ENCODE peak calls at places on chromosomes 2 and 18, in eight cellular contexts. One of them, this sample, is unnamed.
A peak's percentile ranks its signal among the peaks of the same experiment; 100 is the strongest.

GRCh38 chr2:42810971-42811865 is 18.8 kb upstream of the HAAO start:
- DNase-seq in tibial artery: peak; percentile 74
- DNase-seq in CD4-positive, alpha-beta memory T cell: peak; percentile 62
- DNase-seq in PC-9: no peak
- DNase-seq in mammary epithelial cell: no peak
- DNase-seq in fibroblast of lung: peak; percentile 59
- DNase-seq in AG04450: no peak
- DNase-seq in brain microvascular endothelial cell: peak; percentile 15
- DNase-seq in this sample: peak; percentile 60

GRCh38 chr2:119794237-119794636 is 34.5 kb downstream of the PTPN4 start:
- DNase-seq in brain microvascular endothelial cell: no peak
- DNase-seq in CD4-positive, alpha-beta memory T cell: no peak
- DNase-seq in fibroblast of lung: no peak
- DNase-seq in PC-9: no peak
- DNase-seq in tibial artery: no peak
- DNase-seq in AG04450: no peak
- DNase-seq in mammary epithelial cell: no peak
- DNase-seq in this sample: no peak

GRCh38 chr2:137999273-137999672 is 35.0 kb downstream of the HNMT start:
- DNase-seq in CD4-positive, alpha-beta memory T cell: no peak
- DNase-seq in mammary epithelial cell: no peak
- DNase-seq in tibial artery: no peak
- DNase-seq in fibroblast of lung: no peak
- DNase-seq in PC-9: no peak
- DNase-seq in AG04450: no peak
- DNase-seq in brain microvascular endothelial cell: no peak
- DNase-seq in this sample: no peak

GRCh38 chr2:145431181-145431951 is 911.4 kb upstream of the ZEB2 start:
- DNase-seq in CD4-positive, alpha-beta memory T cell: no peak
- DNase-seq in mammary epithelial cell: no peak
- DNase-seq in brain microvascular endothelial cell: no peak
- DNase-seq in AG04450: no peak
- DNase-seq in tibial artery: no peak
- DNase-seq in PC-9: peak; percentile 43
- DNase-seq in fibroblast of lung: no peak
- DNase-seq in this sample: peak; percentile 64

GRCh38 chr18:58228762-58229161 is 184.7 kb downstream of the NEDD4L start:
- DNase-seq in brain microvascular endothelial cell: no peak
- DNase-seq in AG04450: no peak
- DNase-seq in fibroblast of lung: no peak
- DNase-seq in mammary epithelial cell: no peak
- DNase-seq in CD4-positive, alpha-beta memory T cell: no peak
- DNase-seq in tibial artery: no peak
- DNase-seq in PC-9: no peak
- DNase-seq in this sample: no peak

GRCh38 chr18:22848618-22849017 is 84.5 kb upstream of the RBBP8 start:
- DNase-seq in AG04450: no peak
- DNase-seq in fibroblast of lung: peak; percentile 90
- DNase-seq in mammary epithelial cell: peak; percentile 83
- DNase-seq in tibial artery: no peak
- DNase-seq in brain microvascular endothelial cell: peak; percentile 23
- DNase-seq in CD4-positive, alpha-beta memory T cell: no peak
- DNase-seq in PC-9: peak; percentile 70
- DNase-seq in this sample: no peak

GRCh38 chr2:5560981-5561380 is 131.2 kb upstream of the SOX11 start:
- DNase-seq in brain microvascular endothelial cell: peak; percentile 88
- DNase-seq in tibial artery: peak; percentile 59
- DNase-seq in AG04450: peak; percentile 55
- DNase-seq in PC-9: no peak
- DNase-seq in fibroblast of lung: peak; percentile 96
- DNase-seq in mammary epithelial cell: no peak
- DNase-seq in CD4-positive, alpha-beta memory T cell: no peak
- DNase-seq in this sample: no peak

GRCh38 chr18:50341443-50341842 is 33.4 kb upstream of the SKA1 start:
- DNase-seq in AG04450: no peak
- DNase-seq in mammary epithelial cell: no peak
- DNase-seq in PC-9: no peak
- DNase-seq in CD4-positive, alpha-beta memory T cell: no peak
- DNase-seq in fibroblast of lung: no peak
- DNase-seq in tibial artery: no peak
- DNase-seq in brain microvascular endothelial cell: no peak
- DNase-seq in this sample: no peak

GRCh38 chr2:61162721-61163120 is 733 bp downstream of the C2orf74 start:
- DNase-seq in brain microvascular endothelial cell: no peak
- DNase-seq in tibial artery: no peak
- DNase-seq in PC-9: no peak
- DNase-seq in fibroblast of lung: no peak
- DNase-seq in AG04450: no peak
- DNase-seq in mammary epithelial cell: no peak
- DNase-seq in CD4-positive, alpha-beta memory T cell: no peak
- DNase-seq in this sample: no peak

GRCh38 chr2:61157371-61158003 is 4.5 kb upstream of the C2orf74 start:
- DNase-seq in tibial artery: no peak
- DNase-seq in fibroblast of lung: no peak
- DNase-seq in PC-9: no peak
- DNase-seq in brain microvascular endothelial cell: no peak
- DNase-seq in CD4-positive, alpha-beta memory T cell: no peak
- DNase-seq in AG04450: no peak
- DNase-seq in mammary epithelial cell: no peak
- DNase-seq in this sample: peak; percentile 83

GRCh38 chr2:61161888-61162287 is at the start of gene C2orf74:
- DNase-seq in CD4-positive, alpha-beta memory T cell: no peak
- DNase-seq in fibroblast of lung: no peak
- DNase-seq in mammary epithelial cell: no peak
- DNase-seq in brain microvascular endothelial cell: no peak
- DNase-seq in tibial artery: no peak
- DNase-seq in AG04450: no peak
- DNase-seq in PC-9: no peak
- DNase-seq in this sample: no peak

GRCh38 chr2:61158356-61158944 is 3.5 kb upstream of the C2orf74 start:
- DNase-seq in AG04450: no peak
- DNase-seq in mammary epithelial cell: no peak
- DNase-seq in fibroblast of lung: no peak
- DNase-seq in PC-9: no peak
- DNase-seq in tibial artery: no peak
- DNase-seq in brain microvascular endothelial cell: no peak
- DNase-seq in CD4-positive, alpha-beta memory T cell: no peak
- DNase-seq in this sample: peak; percentile 84
- H3K4me3 ChIP-seq in AG04450: no peak overlapping the region
- H3K4me3 ChIP-seq in mammary epithelial cell: no peak overlapping the region
- H3K4me3 ChIP-seq in fibroblast of lung: no peak overlapping the region
- H3K4me3 ChIP-seq in PC-9: no peak overlapping the region
- H3K4me3 ChIP-seq in tibial artery: no peak overlapping the region
- H3K4me3 ChIP-seq in brain microvascular endothelial cell: no peak overlapping the region
- H3K4me3 ChIP-seq in CD4-positive, alpha-beta memory T cell: no peak overlapping the region
- H3K4me3 ChIP-seq in this sample: no peak overlapping the region

GRCh38 chr2:108623616-108624015 is 89.3 kb downstream of the LIMS1 start:
- DNase-seq in CD4-positive, alpha-beta memory T cell: no peak
- DNase-seq in PC-9: no peak
- DNase-seq in fibroblast of lung: peak; percentile 69
- DNase-seq in brain microvascular endothelial cell: no peak
- DNase-seq in mammary epithelial cell: no peak
- DNase-seq in tibial artery: no peak
- DNase-seq in AG04450: no peak
- DNase-seq in this sample: no peak

GRCh38 chr2:108620656-108621055 is 86.4 kb downstream of the LIMS1 start:
- DNase-seq in tibial artery: no peak
- DNase-seq in fibroblast of lung: no peak
- DNase-seq in AG04450: no peak
- DNase-seq in brain microvascular endothelial cell: no peak
- DNase-seq in mammary epithelial cell: no peak
- DNase-seq in PC-9: no peak
- DNase-seq in CD4-positive, alpha-beta memory T cell: no peak
- DNase-seq in this sample: no peak

GRCh38 chr2:108621087-108621559 is 86.9 kb downstream of the LIMS1 start:
- DNase-seq in fibroblast of lung: peak; percentile 76
- DNase-seq in tibial artery: no peak
- DNase-seq in PC-9: peak; percentile 40
- DNase-seq in brain microvascular endothelial cell: no peak
- DNase-seq in mammary epithelial cell: peak; percentile 85
- DNase-seq in AG04450: no peak
- DNase-seq in CD4-positive, alpha-beta memory T cell: peak; percentile 92
- DNase-seq in this sample: peak; percentile 22

GRCh38 chr2:108619916-108620620 is 85.8 kb downstream of the LIMS1 start:
- DNase-seq in brain microvascular endothelial cell: no peak
- DNase-seq in mammary epithelial cell: no peak
- DNase-seq in PC-9: no peak
- DNase-seq in CD4-positive, alpha-beta memory T cell: no peak
- DNase-seq in AG04450: no peak
- DNase-seq in tibial artery: no peak
- DNase-seq in fibroblast of lung: no peak
- DNase-seq in this sample: no peak

DNA sequence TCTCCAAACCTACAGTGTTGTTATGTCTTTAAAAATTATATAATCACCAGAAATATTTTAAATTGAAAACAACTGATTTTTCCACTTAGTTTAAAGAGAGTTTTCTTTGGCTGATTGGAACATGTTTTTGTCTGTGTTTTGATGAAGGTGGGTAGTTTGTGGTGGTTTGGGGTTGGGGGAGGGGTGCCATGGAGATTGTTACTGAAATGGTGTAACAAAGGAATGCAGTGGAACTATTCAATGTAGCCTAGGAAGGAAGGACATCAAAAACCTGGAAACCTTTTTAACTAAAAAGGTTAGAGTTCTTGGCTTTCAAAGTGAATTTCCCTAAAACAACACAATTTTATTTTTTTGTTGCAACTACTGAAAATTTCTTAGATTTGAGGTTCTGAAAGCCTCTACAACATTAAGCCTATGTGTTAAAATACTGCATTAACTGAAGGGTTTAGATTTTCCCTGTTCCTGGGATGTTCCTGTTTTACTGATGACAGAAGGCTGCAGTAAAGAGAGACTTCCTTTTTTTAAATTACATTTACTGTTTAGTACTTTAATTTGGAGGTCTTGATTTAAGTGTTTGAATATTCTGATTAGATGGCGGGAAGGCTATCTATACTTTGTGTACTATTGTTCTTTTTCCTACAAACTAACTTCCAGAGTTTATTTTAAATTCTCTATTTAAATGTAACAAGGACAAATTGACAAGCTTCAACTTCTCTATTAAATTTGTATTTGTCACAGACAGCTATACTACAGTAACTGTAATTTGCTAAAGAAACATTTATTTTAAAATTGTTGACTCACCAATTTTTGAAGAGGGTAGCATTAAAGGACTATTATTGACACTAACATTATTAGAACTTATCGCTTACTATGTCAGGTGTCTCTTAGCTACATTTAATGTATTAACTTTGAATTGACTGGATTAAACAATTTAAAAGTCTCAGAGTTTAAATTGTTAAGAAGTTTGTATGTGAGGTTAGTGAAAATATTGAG is 87.7 kb downstream of the LIMS1 start:
- DNase-seq in brain microvascular endothelial cell: no peak
- DNase-seq in PC-9: no peak
- DNase-seq in AG04450: no peak
- DNase-seq in fibroblast of lung: no peak
- DNase-seq in CD4-positive, alpha-beta memory T cell: peak; percentile 63
- DNase-seq in mammary epithelial cell: no peak
- DNase-seq in tibial artery: no peak
- DNase-seq in this sample: no peak
- H3K27ac ChIP-seq in brain microvascular endothelial cell: no peak overlapping the region
- H3K27ac ChIP-seq in PC-9: peak overlapping the region; percentile 17
- H3K27ac ChIP-seq in AG04450: no peak overlapping the region
- H3K27ac ChIP-seq in fibroblast of lung: no peak overlapping the region
- H3K27ac ChIP-seq in CD4-positive, alpha-beta memory T cell: peak overlapping the region; percentile 69
- H3K27ac ChIP-seq in mammary epithelial cell: peak overlapping the region; percentile 80
- H3K27ac ChIP-seq in tibial artery: no peak overlapping the region
- H3K27ac ChIP-seq in this sample: no peak overlapping the region

DNA sequence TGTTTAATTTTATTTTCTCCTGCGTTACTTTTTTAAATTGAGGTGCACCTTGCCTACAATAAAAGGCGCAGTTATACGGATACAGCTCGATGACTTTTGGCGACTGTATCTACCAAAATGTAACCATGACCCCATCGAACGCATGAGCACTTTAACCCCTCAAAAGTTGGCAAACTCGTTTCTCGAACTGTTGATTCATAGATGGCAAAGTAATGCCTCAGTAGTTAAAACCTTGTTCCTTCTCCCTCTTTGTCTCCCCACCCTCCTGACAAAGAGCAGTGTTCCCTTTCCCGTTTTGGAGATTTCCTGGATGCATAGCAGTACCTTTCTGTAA is 577 bp downstream of the MOGAT1 start:
- DNase-seq in fibroblast of lung: no peak
- DNase-seq in tibial artery: no peak
- DNase-seq in AG04450: no peak
- DNase-seq in CD4-positive, alpha-beta memory T cell: no peak
- DNase-seq in mammary epithelial cell: no peak
- DNase-seq in PC-9: no peak
- DNase-seq in brain microvascular endothelial cell: no peak
- DNase-seq in this sample: no peak
- H3K4me3 ChIP-seq in fibroblast of lung: peak overlapping the region; percentile 40
- H3K4me3 ChIP-seq in tibial artery: peak overlapping the region; percentile 43
- H3K4me3 ChIP-seq in AG04450: peak overlapping the region; percentile 48
- H3K4me3 ChIP-seq in CD4-positive, alpha-beta memory T cell: no peak overlapping the region
- H3K4me3 ChIP-seq in mammary epithelial cell: no peak overlapping the region
- H3K4me3 ChIP-seq in PC-9: peak overlapping the region; percentile 38
- H3K4me3 ChIP-seq in brain microvascular endothelial cell: peak overlapping the region; percentile 50
- H3K4me3 ChIP-seq in this sample: no peak overlapping the region

GRCh38 chr18:34655131-34655530 is 55.0 kb upstream of the DTNA start:
- DNase-seq in tibial artery: no peak
- DNase-seq in CD4-positive, alpha-beta memory T cell: no peak
- DNase-seq in brain microvascular endothelial cell: no peak
- DNase-seq in mammary epithelial cell: no peak
- DNase-seq in fibroblast of lung: no peak
- DNase-seq in AG04450: no peak
- DNase-seq in PC-9: no peak
- DNase-seq in this sample: no peak

GRCh38 chr18:34658101-34658500 is 52.0 kb upstream of the DTNA start:
- DNase-seq in mammary epithelial cell: no peak
- DNase-seq in CD4-positive, alpha-beta memory T cell: no peak
- DNase-seq in brain microvascular endothelial cell: no peak
- DNase-seq in fibroblast of lung: no peak
- DNase-seq in PC-9: no peak
- DNase-seq in tibial artery: no peak
- DNase-seq in AG04450: no peak
- DNase-seq in this sample: no peak

GRCh38 chr18:34661464-34662087 is 48.5 kb upstream of the DTNA start:
- DNase-seq in brain microvascular endothelial cell: peak; percentile 46
- DNase-seq in CD4-positive, alpha-beta memory T cell: no peak
- DNase-seq in tibial artery: no peak
- DNase-seq in PC-9: no peak
- DNase-seq in fibroblast of lung: peak; percentile 25
- DNase-seq in mammary epithelial cell: peak; percentile 39
- DNase-seq in AG04450: peak; percentile 7
- DNase-seq in this sample: peak; percentile 10

GRCh38 chr18:34660572-34660971 is 49.5 kb upstream of the DTNA start:
- DNase-seq in tibial artery: no peak
- DNase-seq in fibroblast of lung: peak; percentile 21
- DNase-seq in AG04450: no peak
- DNase-seq in PC-9: no peak
- DNase-seq in mammary epithelial cell: no peak
- DNase-seq in brain microvascular endothelial cell: no peak
- DNase-seq in CD4-positive, alpha-beta memory T cell: no peak
- DNase-seq in this sample: no peak

DNA sequence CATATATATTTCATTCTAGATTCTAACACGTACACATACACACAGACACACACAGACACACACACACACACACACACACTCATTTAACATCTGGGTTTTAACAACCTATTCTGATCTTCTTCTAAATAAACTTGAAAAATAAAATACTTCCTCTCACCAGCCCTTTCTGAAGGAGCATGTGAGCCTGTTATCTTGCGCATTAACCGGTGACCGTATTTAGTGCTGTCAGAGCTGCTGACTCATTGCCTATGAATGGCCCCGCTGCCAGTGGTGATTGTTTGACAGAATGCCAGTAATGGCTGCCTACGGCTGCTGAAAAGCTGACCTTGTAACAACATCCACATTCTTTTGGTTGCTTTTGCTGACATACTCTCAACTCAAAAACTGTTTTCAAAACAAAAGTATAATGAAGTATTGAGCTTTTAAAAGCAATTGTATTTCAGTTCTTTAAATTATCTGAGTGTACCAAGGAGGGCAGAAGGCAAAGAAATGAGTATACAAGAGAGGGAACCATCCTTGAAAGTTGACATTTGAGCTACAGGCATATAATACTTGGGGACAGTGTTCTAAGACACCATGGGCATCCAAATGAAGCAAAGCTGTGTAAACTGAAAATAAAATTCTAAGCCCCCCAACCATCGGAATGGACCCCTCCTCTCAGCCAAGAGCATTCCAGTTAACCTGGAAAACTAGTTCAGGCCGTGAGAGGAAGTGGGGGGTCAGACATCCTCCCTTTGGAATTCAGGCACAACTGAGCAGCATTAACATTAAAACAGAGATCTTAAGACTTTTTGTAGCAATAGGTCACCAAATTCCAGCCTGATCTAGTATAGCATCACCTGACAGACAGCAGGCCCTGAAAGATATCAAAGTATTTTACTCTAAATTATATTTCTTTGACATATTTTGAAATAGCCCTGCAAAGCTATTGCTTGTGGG is 50.2 kb upstream of the DTNA start:
- DNase-seq in CD4-positive, alpha-beta memory T cell: no peak
- DNase-seq in tibial artery: peak; percentile 90
- DNase-seq in fibroblast of lung: peak; percentile 97
- DNase-seq in AG04450: peak; percentile 93
- DNase-seq in PC-9: peak; percentile 65
- DNase-seq in brain microvascular endothelial cell: peak; percentile 98
- DNase-seq in mammary epithelial cell: peak; percentile 81
- DNase-seq in this sample: no peak
- H3K27ac ChIP-seq in CD4-positive, alpha-beta memory T cell: no peak overlapping the region
- H3K27ac ChIP-seq in tibial artery: peak overlapping the region; percentile 77
- H3K27ac ChIP-seq in fibroblast of lung: peak overlapping the region; percentile 77
- H3K27ac ChIP-seq in AG04450: peak overlapping the region; percentile 68
- H3K27ac ChIP-seq in PC-9: peak overlapping the region; percentile 16
- H3K27ac ChIP-seq in brain microvascular endothelial cell: peak overlapping the region; percentile 93
- H3K27ac ChIP-seq in mammary epithelial cell: peak overlapping the region; percentile 45
- H3K27ac ChIP-seq in this sample: no peak overlapping the region

This sample was measured in WERI-Rb-1.